ENCODE peak calls at places on chromosomes 16 and 17, in four cellular contexts. V is activated CD4-positive, alpha-beta T cell treated with anti-CD3 and anti-CD28 coated beads, Interleukin-2, amount 50 U/mL, for 1 hour; P is GM13977; E is kidney epithelial cell. O is an unnamed sample.

GRCh38 chr16:53085539-53086450 is 31.0 kb downstream of the CHD9 start:
- DNase-seq in V (no peak), P (no peak), E (no peak), O (no peak)

GRCh38 chr16:85523602-85524364 is 89.3 kb upstream of the GSE1 start:
- DNase-seq in V (no peak), P (no peak), E (no peak), O (no peak)

GRCh38 chr17:75720656-75721462 is at the start of gene ITGB4:
- DNase-seq in V (peak), P (peak), E (no peak), O (peak)

GRCh38 chr16:20901441-20902112 is 1.0 kb downstream of the LYRM1 start:
- DNase-seq in V (peak), P (peak), E (no peak), O (peak)

GRCh38 chr17:6671431-6671830 is 19.9 kb downstream of the C17orf100 start:
- DNase-seq in V (no peak), P (no peak), E (no peak), O (no peak)

GRCh38 chr17:50426814-50427787 is 1.1 kb downstream of the ACSF2 start:
- DNase-seq in V (peak), P (peak), E (no peak), O (peak)

GRCh38 chr16:73735018-73735417 is 561.6 kb upstream of the PSMD7 start:
- DNase-seq in V (no peak), P (no peak), E (peak), O (no peak)

GRCh38 chr17:979539-980405 is at the start of gene NXN:
- DNase-seq in V (peak), P (peak), E (no peak), O (peak)